ENCODE peak calls at places on chromosome 14, in nine cellular contexts. H, K, G, J, V, U, L, A and D are unnamed samples.
A peak's percentile ranks its signal among the peaks of the same experiment; 100 is the strongest.

GRCh38 chr14:54759982-54760585 is 142.5 kb downstream of the GCH1 start:
- DNase-seq in V (peak; percentile 18), J (no peak), K (no peak), G (no peak), H (no peak), A (no peak), U (no peak), L (no peak), D (no peak)

GRCh38 chr14:89616425-89617141 is 199.6 kb upstream of the FOXN3 start:
- DNase-seq in G (no peak), V (no peak), H (no peak), L (no peak), J (no peak), A (peak; percentile 44), U (no peak), K (no peak), D (no peak)

GRCh38 chr14:98899441-98899840 is 372.6 kb downstream of the BCL11B start:
- DNase-seq in L (no peak), A (no peak), G (no peak), J (no peak), K (no peak), V (peak; percentile 32), H (no peak), U (no peak), D (no peak)

GRCh38 chr14:35406811-35407630 is 2.5 kb upstream of the NFKBIA start:
- DNase-seq in A (peak; percentile 72), V (peak; percentile 50), K (no peak), G (peak; percentile 48), J (peak; percentile 49), L (no peak), H (no peak), U (peak; percentile 45), D (no peak)

GRCh38 chr14:89826581-89826980 is 127.9 kb downstream of the EFCAB11 start:
- DNase-seq in J (no peak), A (no peak), U (no peak), L (no peak), V (no peak), G (no peak), K (no peak), H (no peak), D (no peak)

GRCh38 chr14:83867871-83868270 is 1662.1 kb upstream of the FLRT2 start:
- DNase-seq in K (no peak), A (no peak), L (no peak), G (no peak), J (peak; percentile 24), H (no peak), U (no peak), V (no peak), D (no peak)

GRCh38 chr14:99924379-99924778 is 131.2 kb downstream of the EML1 start:
- DNase-seq in V (no peak), A (no peak), U (no peak), H (no peak), L (no peak), K (no peak), G (no peak), J (no peak), D (no peak)

GRCh38 chr14:78967111-78967809 is 797.1 kb downstream of the NRXN3 start:
- DNase-seq in G (no peak), H (no peak), A (no peak), K (no peak), J (no peak), V (no peak), U (no peak), L (no peak), D (no peak)

GRCh38 chr14:50816419-50817047 is 14.4 kb downstream of the NIN start:
- DNase-seq in A (no peak), H (no peak), K (no peak), J (peak; percentile 47), G (peak; percentile 34), U (no peak), V (no peak), L (no peak), D (no peak)

GRCh38 chr14:33847066-33847465 is 103.8 kb downstream of the EGLN3 start:
- DNase-seq in K (no peak), V (no peak), A (no peak), L (no peak), G (no peak), H (no peak), U (no peak), J (no peak), D (no peak)

GRCh38 chr14:43418314-43418713 is 1088.8 kb downstream of the FSCB start:
- DNase-seq in K (no peak), U (no peak), G (no peak), L (no peak), V (no peak), H (no peak), A (no peak), J (no peak), D (no peak)

GRCh38 chr14:100025111-100025510 is 40.1 kb upstream of the EVL start:
- DNase-seq in L (no peak), G (peak; percentile 26), H (peak; percentile 17), A (peak; percentile 40), J (no peak), U (peak; percentile 34), K (no peak), V (peak; percentile 75), D (peak; percentile 40)

GRCh38 chr14:103001226-103001625 is 56.1 kb downstream of the CDC42BPB start:
- DNase-seq in G (no peak), K (no peak), H (no peak), L (no peak), V (no peak), A (no peak), J (no peak), U (no peak), D (no peak)

GRCh38 chr14:33949051-33950037 is 1.5 kb downstream of the EGLN3 start:
- DNase-seq in H (no peak), A (peak; percentile 33), U (no peak), K (no peak), J (no peak), V (no peak), L (no peak), G (no peak), D (no peak)

GRCh38 chr14:30584058-30584630 is 25.2 kb downstream of the G2E3 start:
- DNase-seq in G (no peak), H (no peak), K (no peak), U (no peak), V (no peak), A (no peak), L (no peak), J (no peak), D (no peak)

GRCh38 chr14:34538871-34539406 is 562 bp downstream of the EAPP start:
- DNase-seq in V (no peak), L (no peak), H (no peak), J (no peak), K (no peak), U (no peak), G (no peak), A (no peak), D (no peak)

GRCh38 chr14:92578511-92578910 is 64.9 kb downstream of the RIN3 start:
- DNase-seq in K (no peak), L (no peak), H (no peak), J (no peak), V (no peak), U (no peak), A (no peak), G (no peak), D (no peak)

GRCh38 chr14:52338282-52338681 is 24.2 kb downstream of the PTGER2 start:
- DNase-seq in K (no peak), A (no peak), J (no peak), H (no peak), V (no peak), U (no peak), L (no peak), G (no peak), D (no peak)

GRCh38 chr14:51701956-51702355 is 50.2 kb downstream of the FRMD6 start:
- DNase-seq in H (no peak), K (no peak), J (no peak), V (no peak), L (no peak), U (no peak), G (no peak), A (no peak), D (no peak)

GRCh38 chr14:20683896-20684661 is at the start of gene RNASE4:
- DNase-seq in A (peak; percentile 90), G (peak; percentile 69), V (peak; percentile 95), J (peak; percentile 86), U (peak; percentile 93), H (peak; percentile 95), K (peak; percentile 91), L (peak; percentile 26), D (peak; percentile 92)
- TF ChIP-seq POLR2A in A (no peak), G (no peak), V (peak; percentile 82), J (peak; percentile 60), U (peak; percentile 79), H (peak; percentile 89), K (peak; percentile 80), L (no peak), D (no peak)

GRCh38 chr14:105480807-105481801 is 5.6 kb upstream of the CRIP1 start:
- DNase-seq in K (peak; percentile 87), V (peak; percentile 95), A (peak; percentile 91), G (peak; percentile 84), U (peak; percentile 86), J (peak; percentile 92), H (peak; percentile 92), L (no peak), D (peak; percentile 91)
- TF ChIP-seq POLR2A in K (no peak), V (peak; percentile 37), A (peak; percentile 62), G (peak; percentile 7), U (peak; percentile 42), J (peak; percentile 55), H (peak; percentile 42), L (no peak), D (no peak)

DNA sequence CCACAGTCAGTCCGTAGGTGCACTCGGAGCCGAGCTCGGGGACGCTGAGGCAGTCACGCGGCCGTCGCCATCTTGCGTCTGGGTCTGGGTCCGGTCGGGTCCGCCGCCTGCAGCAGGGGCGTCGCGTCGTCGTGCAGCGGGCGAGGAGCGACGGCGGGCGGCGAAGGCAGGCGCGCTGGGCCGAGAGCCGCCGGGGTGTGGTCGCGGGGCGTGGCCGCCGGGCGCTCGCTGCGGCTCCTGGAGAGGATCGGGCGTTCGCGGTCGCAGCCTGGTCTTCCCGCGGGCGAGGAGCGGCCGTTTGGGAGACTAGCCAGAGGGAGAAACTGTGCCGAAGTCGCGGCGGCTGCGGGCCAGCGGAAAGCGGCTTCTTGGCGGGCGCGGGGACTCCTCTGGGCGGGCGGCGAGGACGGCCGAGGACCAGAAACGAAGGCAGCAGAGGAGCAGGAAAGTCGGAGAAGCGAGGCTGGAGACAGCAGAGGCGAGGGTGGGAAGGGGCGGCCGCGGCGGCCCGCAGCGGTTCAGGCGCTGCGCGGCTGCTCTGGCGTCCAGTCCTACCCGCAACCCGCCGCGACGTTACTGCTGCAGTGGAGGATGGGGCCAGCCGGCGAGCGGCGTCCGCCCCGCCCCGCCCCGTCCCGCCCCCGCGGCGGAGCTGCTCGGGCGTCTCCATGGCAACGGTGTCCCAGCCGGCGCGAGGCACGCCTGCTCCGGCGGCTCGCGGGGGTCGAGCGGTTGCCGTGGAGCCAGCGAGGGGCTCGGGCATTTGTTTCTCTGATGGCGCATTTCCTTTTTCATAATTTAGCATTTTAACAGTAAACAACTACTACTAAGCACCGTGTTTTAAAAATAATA is at the start of gene PNMA1:
- DNase-seq in H (peak; percentile 91), L (no peak), A (peak; percentile 94), U (peak; percentile 84), V (peak; percentile 95), K (peak; percentile 90), G (peak; percentile 87), J (peak; percentile 92), D (peak; percentile 88)
- TF ChIP-seq POLR2A in H (peak; percentile 67), L (no peak), A (peak; percentile 69), U (peak; percentile 82), V (peak; percentile 65), K (peak; percentile 73), G (peak; percentile 89), J (peak; percentile 85), D (peak; percentile 23)

GRCh38 chr14:59483360-59483759 is 848 bp downstream of the L3HYPDH start:
- DNase-seq in A (peak; percentile 53), V (no peak), K (no peak), H (no peak), L (no peak), U (no peak), J (no peak), G (peak; percentile 45), D (no peak)
- TF ChIP-seq POLR2A in A (no peak), V (no peak), K (no peak), H (no peak), L (no peak), U (no peak), J (no peak), G (no peak), D (no peak)